ENCODE peak calls at places on chromosomes 2 and 18, in eight cellular contexts. P is CD4-positive, alpha-beta memory T cell; N is left ventricle myocardium inferior; L is transverse colon; R is mucosa of descending colon; Y is aorta; F is adrenal gland; I is AG04450. M is an unnamed sample.

GRCh38 chr2:140567734-140568133 is 1563.1 kb downstream of the LRP1B start:
- DNase-seq in N (no peak), F (no peak), Y (no peak), P (no peak), I (no peak), R (no peak), L (no peak), M (no peak)

GRCh38 chr2:28002181-28002580 is 111.7 kb downstream of the BABAM2 start:
- DNase-seq in R (no peak), N (no peak), I (no peak), Y (no peak), L (no peak), F (no peak), P (no peak), M (no peak)

GRCh38 chr18:36247036-36247435 is 50.5 kb upstream of the FHOD3 start:
- DNase-seq in N (no peak), P (no peak), L (no peak), I (no peak), R (no peak), F (no peak), Y (no peak), M (peak; percentile 1)

GRCh38 chr2:105373344-105373781 is 25.5 kb downstream of the FHL2 start:
- DNase-seq in Y (no peak), F (peak; percentile 60), I (no peak), L (peak; percentile 48), N (peak; percentile 69), R (no peak), P (no peak), M (peak; percentile 64)

GRCh38 chr2:173881466-173881865 is 83.7 kb downstream of the SP3 start:
- DNase-seq in I (no peak), N (no peak), Y (no peak), P (no peak), L (peak; percentile 15), R (no peak), F (peak; percentile 25), M (peak; percentile 8)

GRCh38 chr2:231378028-231378722 is 17.3 kb upstream of the B3GNT7 start:
- DNase-seq in F (no peak), N (no peak), P (no peak), Y (no peak), L (peak; percentile 80), R (peak; percentile 80), I (no peak), M (no peak)

GRCh38 chr2:111665011-111665410 is 219.0 kb downstream of the ANAPC1 start:
- DNase-seq in F (no peak), R (no peak), L (no peak), N (no peak), I (no peak), P (no peak), Y (no peak), M (no peak)

GRCh38 chr18:4750392-4751346 is 295.6 kb upstream of the DLGAP1 start:
- DNase-seq in Y (no peak), F (no peak), L (no peak), P (no peak), N (no peak), R (no peak), I (no peak), M (no peak)

GRCh38 chr2:68715353-68716041 is 19.1 kb upstream of the ARHGAP25 start:
- DNase-seq in P (peak; percentile 39), L (peak; percentile 69), I (no peak), F (peak; percentile 65), R (peak; percentile 64), N (no peak), Y (no peak), M (peak; percentile 36)

GRCh38 chr2:198054299-198054698 is 249.9 kb downstream of the PLCL1 start:
- DNase-seq in L (peak; percentile 13), P (peak; percentile 35), Y (no peak), R (no peak), N (peak; percentile 20), I (no peak), F (peak; percentile 34), M (peak; percentile 2)

GRCh38 chr2:176104338-176105077 is 2.6 kb upstream of the HOXD11 start:
- DNase-seq in R (no peak), Y (no peak), L (no peak), P (no peak), I (no peak), F (peak; percentile 62), N (no peak), M (peak; percentile 70)
- H3K9me3 ChIP-seq in R (no peaks in the 10 kb centered on the region), Y (no peaks in the 10 kb centered on the region), L (no peaks in the 10 kb centered on the region), P (no peaks in the 10 kb centered on the region), I (peaks cover 15% of the 10 kb centered on the region), F (no peaks in the 10 kb centered on the region), N (no peaks in the 10 kb centered on the region), M (no peaks in the 10 kb centered on the region)

GRCh38 chr2:8289111-8289510 is 392.7 kb upstream of the ID2 start:
- DNase-seq in R (no peak), P (no peak), Y (no peak), L (no peak), N (no peak), F (no peak), I (no peak), M (no peak)

GRCh38 chr2:8290771-8291352 is 391.0 kb upstream of the ID2 start:
- DNase-seq in F (no peak), N (no peak), L (no peak), I (no peak), P (no peak), Y (no peak), R (no peak), M (no peak)

GRCh38 chr2:8285081-8285480 is 396.8 kb upstream of the ID2 start:
- DNase-seq in N (no peak), L (no peak), I (no peak), R (no peak), Y (no peak), P (no peak), F (no peak), M (no peak)

GRCh38 chr2:8285898-8286297 is 396.0 kb upstream of the ID2 start:
- DNase-seq in R (no peak), N (no peak), Y (no peak), L (no peak), I (no peak), P (no peak), F (peak; percentile 26), M (no peak)

DNA sequence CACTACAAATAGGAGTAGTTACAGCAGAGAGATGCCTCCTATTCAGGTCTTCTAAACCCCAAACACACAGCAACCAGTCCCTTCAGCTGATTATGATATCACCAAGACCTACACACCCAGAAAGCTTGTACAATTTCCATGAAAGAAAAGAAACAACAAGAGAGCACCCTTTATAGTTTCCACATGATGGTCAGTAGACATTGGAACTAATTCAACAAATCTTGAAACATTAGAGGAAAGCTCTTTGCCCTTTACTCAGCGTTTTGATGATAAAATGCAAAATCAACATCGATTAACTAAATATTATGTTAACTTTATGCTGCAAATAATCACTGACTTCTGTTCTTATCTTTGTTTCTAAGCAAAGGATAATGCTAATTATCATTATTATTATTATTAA is 393.6 kb upstream of the ID2 start:
- DNase-seq in I (no peak), P (no peak), L (no peak), N (no peak), Y (no peak), F (no peak), R (no peak), M (no peak)
- H3K4me3 ChIP-seq in I (no peak overlapping the region), P (no peak overlapping the region), L (no peak overlapping the region), N (no peak overlapping the region), Y (no peak overlapping the region), F (no peak overlapping the region), R (no peak overlapping the region), M (no peak overlapping the region)

GRCh38 chr2:62741127-62741526 is 35.6 kb downstream of the EHBP1 start:
- DNase-seq in I (no peak), F (no peak), N (no peak), Y (no peak), L (no peak), R (no peak), P (no peak), M (no peak)
- H3K9me3 ChIP-seq in I (no peaks in the 10 kb centered on the region), F (no peaks in the 10 kb centered on the region), N (no peaks in the 10 kb centered on the region), Y (no peaks in the 10 kb centered on the region), L (no peaks in the 10 kb centered on the region), R (no peaks in the 10 kb centered on the region), P (no peaks in the 10 kb centered on the region), M (no peaks in the 10 kb centered on the region)

GRCh38 chr2:181146171-181146570 is 165.8 kb downstream of the UBE2E3 start:
- DNase-seq in L (no peak), P (no peak), R (no peak), Y (no peak), I (no peak), N (no peak), F (no peak), M (no peak)
- H3K4me3 ChIP-seq in L (no peak overlapping the region), P (no peak overlapping the region), R (no peak overlapping the region), Y (no peak overlapping the region), I (no peak overlapping the region), N (no peak overlapping the region), F (no peak overlapping the region), M (no peak overlapping the region)

GRCh38 chr2:204834716-204835115 is 289.4 kb downstream of the PARD3B start:
- DNase-seq in N (no peak), L (no peak), F (no peak), I (no peak), R (no peak), Y (no peak), P (no peak), M (no peak)
- H3K9me3 ChIP-seq in N (no peaks in the 10 kb centered on the region), L (no peaks in the 10 kb centered on the region), F (no peaks in the 10 kb centered on the region), I (no peaks in the 10 kb centered on the region), R (no peaks in the 10 kb centered on the region), Y (no peaks in the 10 kb centered on the region), P (no peaks in the 10 kb centered on the region), M (no peaks in the 10 kb centered on the region)

DNA sequence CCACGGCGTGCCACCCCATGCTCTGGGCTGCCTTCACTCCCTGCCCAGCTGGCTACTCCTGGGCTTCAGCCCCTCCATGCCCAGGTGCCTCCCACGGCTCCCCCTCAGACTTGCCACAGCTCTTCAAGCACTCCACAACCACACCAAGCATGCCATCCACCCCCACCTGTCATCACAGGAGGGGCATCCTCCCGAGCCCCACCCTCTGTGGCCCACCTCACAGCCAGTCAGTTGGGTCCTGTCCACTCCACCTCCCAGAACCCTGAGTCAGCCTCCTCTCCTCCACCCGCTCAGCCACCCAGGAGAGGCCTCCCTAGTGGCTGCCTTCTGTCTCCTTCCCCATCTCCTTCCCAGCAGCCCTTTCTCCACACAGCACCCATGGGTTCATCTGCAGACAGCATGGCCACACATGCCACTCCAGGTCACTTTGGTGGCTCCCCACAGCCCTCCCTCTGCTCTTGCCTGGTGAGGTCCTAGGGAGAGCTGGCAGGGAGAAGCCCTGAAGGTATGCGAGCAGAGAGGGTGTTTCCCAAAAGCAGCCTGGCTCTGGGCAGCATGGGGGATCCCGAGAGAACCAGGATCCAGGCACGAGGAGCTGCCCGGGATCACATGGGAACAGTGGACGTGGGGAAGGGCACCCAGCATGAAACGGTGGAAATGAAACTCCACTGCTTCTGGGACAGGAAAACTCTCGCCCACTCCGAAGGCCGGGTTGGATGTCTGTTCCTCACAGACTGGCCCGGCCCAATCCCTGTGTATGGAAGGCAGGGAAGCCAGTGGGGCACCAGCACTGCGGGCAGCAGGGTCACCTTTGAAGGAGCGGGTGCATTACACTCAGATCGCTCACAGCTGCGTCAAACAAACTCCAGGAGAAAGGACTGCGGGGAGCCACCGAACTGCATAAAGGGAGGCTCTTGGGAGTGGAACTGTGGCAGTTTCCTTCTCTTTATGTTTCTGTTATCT is 2.7 kb downstream of the LIMS2 start:
- DNase-seq in I (no peak), N (no peak), R (no peak), P (no peak), F (no peak), Y (no peak), L (no peak), M (no peak)
- H3K4me3 ChIP-seq in I (no peak overlapping the region), N (peak overlapping the region; percentile 94), R (no peak overlapping the region), P (no peak overlapping the region), F (no peak overlapping the region), Y (peak overlapping the region; percentile 95), L (peak overlapping the region; percentile 42), M (no peak overlapping the region)

M was measured in MG63.